ENCODE peak calls at places on chromosomes 3 and 15, in five cellular contexts. F is K562, H is HepG2, V is upper lobe of left lung, D is GM12878. B is an unnamed sample.

GRCh38 chr3:68973635-68974034 is 39.8 kb downstream of the EOGT start:
- ATAC-seq in F (peak), H (no peak), V (no peak), D (peak), B (no peak)

GRCh38 chr3:50192124-50192523 is 714 bp downstream of the GNAT1 start:
- ATAC-seq in F (no peak), H (no peak), V (no peak), D (no peak), B (no peak)

GRCh38 chr3:196193738-196194541 is 17.3 kb downstream of the ZDHHC19 start:
- ATAC-seq in F (peak), H (peak), V (peak), D (no peak), B (peak)

GRCh38 chr3:106423321-106424225 is 554.8 kb upstream of the CBLB start:
- ATAC-seq in F (no peak), H (no peak), V (no peak), D (peak), B (no peak)

GRCh38 chr15:31347067-31347975 is 20.7 kb downstream of the KLF13 start:
- ATAC-seq in F (no peak), H (no peak), V (no peak), D (no peak), B (no peak)

GRCh38 chr3:142987080-142987700 is 14.2 kb upstream of the U2SURP start:
- ATAC-seq in F (peak), H (peak), V (no peak), D (peak), B (no peak)

GRCh38 chr3:54349231-54349647 is 226.9 kb downstream of the CACNA2D3 start:
- ATAC-seq in F (peak), H (no peak), V (no peak), D (no peak), B (no peak)

GRCh38 chr3:56001537-56001936 is 466.7 kb downstream of the ERC2 start:
- ATAC-seq in F (no peak), H (no peak), V (no peak), D (no peak), B (no peak)

GRCh38 chr3:182212479-182213076 is 500.9 kb downstream of the SOX2 start:
- ATAC-seq in F (no peak), H (peak), V (peak), D (no peak), B (peak)

GRCh38 chr3:28850186-28850585 is 430.7 kb upstream of the RBMS3 start:
- ATAC-seq in F (no peak), H (no peak), V (no peak), D (no peak), B (no peak)

GRCh38 chr15:66936115-66936863 is 129.1 kb upstream of the SMAD3 start:
- ATAC-seq in F (peak), H (no peak), V (no peak), D (no peak), B (peak)

GRCh38 chr3:40099875-40100274 is 209.6 kb upstream of the EIF1B start:
- ATAC-seq in F (no peak), H (no peak), V (no peak), D (no peak), B (no peak)

GRCh38 chr15:64836023-64836536 is 5.6 kb upstream of the PLEKHO2 start:
- ATAC-seq in F (no peak), H (no peak), V (no peak), D (peak), B (peak)

GRCh38 chr3:126616931-126617330 is 38.0 kb downstream of the TXNRD3 start:
- ATAC-seq in F (no peak), H (no peak), V (no peak), D (no peak), B (no peak)

GRCh38 chr3:11641683-11642407 is 1.9 kb downstream of the VGLL4 start:
- ATAC-seq in F (no peak), H (no peak), V (no peak), D (peak), B (no peak)

GRCh38 chr3:188164248-188164687 is 10.3 kb downstream of the LPP start:
- ATAC-seq in F (no peak), H (peak), V (no peak), D (no peak), B (no peak)

GRCh38 chr3:138468886-138469285 is 34.5 kb downstream of the ESYT3 start:
- ATAC-seq in F (no peak), H (no peak), V (no peak), D (no peak), B (no peak)

GRCh38 chr15:83595191-83595590 is 58.7 kb upstream of the ADAMTSL3 start:
- ATAC-seq in F (no peak), H (no peak), V (no peak), D (no peak), B (no peak)

GRCh38 chr3:23620044-23620443 is 185.7 kb upstream of the UBE2E1 start:
- ATAC-seq in F (peak), H (no peak), V (no peak), D (no peak), B (no peak)

GRCh38 chr3:52195823-52196331 is 2.1 kb upstream of the ALAS1 start:
- ATAC-seq in F (no peak), H (peak), V (peak), D (no peak), B (peak)
- TF ChIP-seq POLR2A in F (no peak), H (no peak), V (no peak), D (no peak), B (no peak)

DNA sequence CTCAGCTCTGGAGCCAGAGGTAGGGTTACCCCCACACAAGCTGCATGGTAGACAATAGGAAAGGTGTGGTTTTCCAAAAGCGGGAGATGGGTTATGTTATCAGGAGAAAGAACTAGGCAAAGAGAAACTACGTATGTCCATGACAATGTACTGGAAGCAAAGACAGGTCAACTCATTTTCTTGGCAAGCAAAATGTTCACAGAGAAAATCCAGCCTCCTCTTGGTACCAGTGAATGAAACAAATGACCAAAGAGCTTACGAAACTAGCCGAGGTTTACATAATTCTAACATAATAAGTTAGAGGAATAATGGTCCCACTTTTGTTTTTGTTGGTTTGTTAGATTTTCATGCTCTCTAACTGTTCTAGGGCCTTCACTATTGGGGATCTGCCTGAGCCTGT is 338.1 kb upstream of the TGFBR2 start:
- ATAC-seq in F (no peak), H (no peak), V (no peak), D (no peak), B (peak)
- TF ChIP-seq EP300 in F (no peak), H (no peak), V (no peak), D (no peak), B (no peak)

GRCh38 chr3:38453075-38453913 is at the start of gene ACVR2B:
- ATAC-seq in F (peak), H (peak), V (peak), D (peak), B (peak)
- TF ChIP-seq POLR2AphosphoS5 in F (no peak), H (peak), V (peak), D (no peak), B (peak)

GRCh38 chr15:89090791-89091666 is 2.8 kb downstream of the ABHD2 start:
- ATAC-seq in F (no peak), H (no peak), V (no peak), D (peak), B (no peak)
- TF ChIP-seq POLR2A in F (no peak), H (no peak), V (no peak), D (peak), B (peak)

GRCh38 chr3:53151465-53151864 is 9.5 kb upstream of the PRKCD start:
- ATAC-seq in F (no peak), H (peak), V (no peak), D (no peak), B (no peak)

GRCh38 chr3:53149006-53149690 is 11.9 kb upstream of the PRKCD start:
- ATAC-seq in F (no peak), H (no peak), V (no peak), D (no peak), B (no peak)

GRCh38 chr3:53149699-53150098 is 11.3 kb upstream of the PRKCD start:
- ATAC-seq in F (no peak), H (no peak), V (no peak), D (no peak), B (no peak)

GRCh38 chr3:53151870-53152269 is 9.1 kb upstream of the PRKCD start:
- ATAC-seq in F (no peak), H (no peak), V (no peak), D (no peak), B (no peak)

GRCh38 chr3:53150247-53151085 is 10.5 kb upstream of the PRKCD start:
- ATAC-seq in F (no peak), H (no peak), V (peak), D (no peak), B (peak)
- TF ChIP-seq EP300 in F (no peak), H (no peak), V (no peak), D (no peak), B (no peak)

GRCh38 chr3:156536524-156537316 is 18.2 kb downstream of the SSR3 start:
- ATAC-seq in F (peak), H (no peak), V (no peak), D (no peak), B (no peak)
- TF ChIP-seq POLR2AphosphoS5 in F (no peak), H (no peak), V (no peak), D (no peak), B (no peak)

GRCh38 chr15:69126054-69126469 is 34.4 kb upstream of the GLCE start:
- ATAC-seq in F (peak), H (peak), V (peak), D (no peak), B (peak)
- TF ChIP-seq POLR2A in F (no peak), H (no peak), V (no peak), D (no peak), B (no peak)

GRCh38 chr3:117865338-117865737 is 1155.8 kb downstream of the TUSC7 start:
- ATAC-seq in F (no peak), H (no peak), V (no peak), D (no peak), B (no peak)
- TF ChIP-seq EP300 in F (no peak), H (no peak), V (no peak), D (no peak), B (no peak)

GRCh38 chr3:123383101-123384053 is 65.5 kb downstream of the ADCY5 start:
- ATAC-seq in F (no peak), H (no peak), V (no peak), D (no peak), B (peak)
- TF ChIP-seq POLR2AphosphoS5 in F (no peak), H (no peak), V (no peak), D (no peak), B (peak)

GRCh38 chr15:56699743-56700142 is 33.6 kb downstream of the ZNF280D start:
- ATAC-seq in F (no peak), H (no peak), V (no peak), D (peak), B (no peak)
- TF ChIP-seq POLR2A in F (no peak), H (no peak), V (no peak), D (no peak), B (no peak)

B was measured in gastroesophageal sphincter.